ENCODE peak calls at places on chromosomes 16 and 17, in nine cellular contexts. J is fibroblast of the conjunctiva; M is transverse colon; X is skeletal muscle cell; H is ascending aorta; N is AG08396; C is epithelial cell of esophagus; E is amniotic stem cell; K is activated naive CD8-positive, alpha-beta T cell treated with anti-CD3 and anti-CD28 coated beads, Interleukin-2, amount 50 U/mL, for 16 hours. B is an unnamed sample.

GRCh38 chr17:41772218-41772585 is 14.3 kb downstream of the JUP start:
- DNase-seq in J (no peak), M (peak; percentile 90), X (no peak), H (no peak), N (no peak), C (peak; percentile 91), E (no peak), K (no peak), B (no peak)

GRCh38 chr16:56950881-56951771 is 10.6 kb upstream of the CETP start:
- DNase-seq in J (no peak), M (peak; percentile 59), X (no peak), H (no peak), N (peak; percentile 68), C (peak; percentile 52), E (no peak), K (no peak), B (no peak)

GRCh38 chr16:22353933-22354541 is 20.4 kb downstream of the CDR2 start:
- DNase-seq in J (no peak), M (no peak), X (no peak), H (no peak), N (no peak), C (no peak), E (no peak), K (no peak), B (no peak)

GRCh38 chr17:35187481-35187880 is 6.7 kb downstream of the SLC35G3 start:
- DNase-seq in J (no peak), M (no peak), X (no peak), H (no peak), N (no peak), C (no peak), E (no peak), K (no peak), B (no peak)

GRCh38 chr17:71801301-71801700 is 319.5 kb upstream of the SOX9 start:
- DNase-seq in J (peak; percentile 18), M (no peak), X (peak; percentile 39), H (no peak), N (no peak), C (no peak), E (no peak), K (no peak), B (no peak)

GRCh38 chr17:47945529-47946508 is 4.4 kb downstream of the PNPO start:
- DNase-seq in J (no peak), M (no peak), X (no peak), H (no peak), N (no peak), C (no peak), E (no peak), K (no peak), B (no peak)

GRCh38 chr16:12271006-12271405 is 294.5 kb downstream of the SNX29 start:
- DNase-seq in J (no peak), M (no peak), X (no peak), H (no peak), N (no peak), C (peak; percentile 14), E (no peak), K (no peak), B (peak; percentile 12)

GRCh38 chr16:2233872-2234812 is 2.1 kb upstream of the DNASE1L2 start:
- DNase-seq in J (no peak), M (no peak), X (no peak), H (no peak), N (no peak), C (no peak), E (no peak), K (no peak), B (no peak)

GRCh38 chr17:35086931-35087573 is 23.5 kb upstream of the RFFL start:
- DNase-seq in J (no peak), M (peak; percentile 30), X (no peak), H (no peak), N (no peak), C (peak; percentile 61), E (no peak), K (no peak), B (no peak)

GRCh38 chr16:11047057-11047456 is 102.7 kb downstream of the CLEC16A start:
- DNase-seq in J (peak; percentile 86), M (no peak), X (peak; percentile 41), H (no peak), N (peak; percentile 48), C (no peak), E (peak; percentile 71), K (no peak), B (peak; percentile 91)

GRCh38 chr16:31201511-31202401 is 804 bp downstream of the PYCARD start:
- DNase-seq in J (no peak), M (peak; percentile 85), X (no peak), H (no peak), N (peak; percentile 50), C (peak; percentile 58), E (no peak), K (no peak), B (no peak)

GRCh38 chr17:50221500-50222480 is 20.4 kb upstream of the COL1A1 start:
- DNase-seq in J (no peak), M (no peak), X (no peak), H (peak; percentile 94), N (peak; percentile 65), C (peak; percentile 90), E (no peak), K (no peak), B (no peak)

GRCh38 chr16:10971560-10971961 is 27.2 kb downstream of the CLEC16A start:
- DNase-seq in J (peak; percentile 93), M (peak; percentile 31), X (peak; percentile 40), H (peak; percentile 74), N (peak; percentile 53), C (peak; percentile 80), E (peak; percentile 80), K (no peak), B (peak; percentile 92)

GRCh38 chr16:2902337-2903130 is 9.2 kb upstream of the FLYWCH1 start:
- DNase-seq in J (no peak), M (no peak), X (no peak), H (no peak), N (no peak), C (no peak), E (no peak), K (no peak), B (no peak)

GRCh38 chr16:12675852-12676251 is 127.8 kb downstream of the CPPED1 start:
- DNase-seq in J (no peak), M (no peak), X (peak; percentile 29), H (no peak), N (no peak), C (no peak), E (peak; percentile 64), K (no peak), B (peak; percentile 6)

B was measured in HFF-Myc.